ENCODE peak calls at places on chromosomes 2 and 18, in eight cellular contexts. A, D, Q, C, P, W, N and G are unnamed samples.

GRCh38 chr2:151989378-151989777 is 109.5 kb downstream of the CACNB4 start:
- DNase-seq in N (no peak), D (no peak), Q (no peak), C (no peak), P (no peak), W (no peak), A (no peak), G (no peak)

GRCh38 chr18:48197819-48198218 is 211.4 kb downstream of the ZBTB7C start:
- DNase-seq in W (no peak), Q (no peak), A (no peak), D (no peak), P (no peak), C (no peak), N (no peak), G (no peak)

GRCh38 chr2:241109210-241110088 is 7.4 kb upstream of the MTERF4 start:
- DNase-seq in D (no peak), C (no peak), P (no peak), N (no peak), Q (no peak), W (no peak), A (no peak), G (no peak)

GRCh38 chr2:135741395-135742306 is at the start of gene UBXN4:
- DNase-seq in P (peak), W (peak), C (peak), Q (peak), A (peak), D (peak), N (peak), G (peak)

GRCh38 chr2:202814226-202814625 is 57.3 kb downstream of the ICA1L start:
- DNase-seq in Q (no peak), P (no peak), C (no peak), A (no peak), W (no peak), D (no peak), N (no peak), G (no peak)

GRCh38 chr18:48709371-48709770 is 170.5 kb downstream of the CTIF start:
- DNase-seq in P (no peak), N (no peak), W (no peak), C (no peak), A (no peak), Q (no peak), D (no peak), G (no peak)

GRCh38 chr2:112033600-112033999 is 21.5 kb upstream of the TMEM87B start:
- DNase-seq in W (no peak), D (peak), A (no peak), N (no peak), Q (no peak), P (no peak), C (no peak), G (no peak)

GRCh38 chr2:148876589-148877402 is 1.8 kb downstream of the KIF5C start:
- DNase-seq in N (peak), A (peak), D (no peak), P (peak), Q (peak), W (no peak), C (peak), G (peak)

GRCh38 chr18:9824474-9824832 is 61.3 kb upstream of the TXNDC2 start:
- DNase-seq in D (peak), Q (no peak), N (no peak), P (no peak), W (no peak), A (no peak), C (no peak), G (no peak)

GRCh38 chr2:119517433-119517832 is 6.8 kb downstream of the SCTR start:
- DNase-seq in D (peak), W (no peak), A (peak), Q (peak), N (no peak), C (peak), P (no peak), G (peak)

GRCh38 chr18:62725896-62726295 is 10.6 kb downstream of the PHLPP1 start:
- DNase-seq in C (no peak), P (no peak), D (no peak), Q (no peak), N (no peak), A (no peak), W (no peak), G (no peak)